ENCODE peak calls at places on chromosomes 13 and 19, in five cellular contexts. J, C, R, O and V are unnamed samples.

GRCh38 chr13:79043208-79043607 is 362.8 kb downstream of the RBM26 start:
- DNase-seq in J (no peak), R (no peak), C (no peak), O (no peak), V (no peak)

GRCh38 chr13:42894765-42895181 is 97.3 kb downstream of the EPSTI1 start:
- DNase-seq in O (peak), C (no peak), J (no peak), R (peak), V (peak)

GRCh38 chr19:46571495-46571894 is 29.6 kb upstream of the CALM3 start:
- DNase-seq in C (no peak), J (no peak), R (peak), O (peak), V (peak)

GRCh38 chr19:4362871-4363545 is 19.6 kb downstream of the MPND start:
- DNase-seq in J (no peak), C (no peak), O (no peak), R (no peak), V (peak)

GRCh38 chr19:48329167-48329891 is 4.0 kb downstream of the EMP3 start:
- DNase-seq in J (no peak), C (no peak), O (peak), R (peak), V (peak)

GRCh38 chr13:39616087-39616694 is 13.2 kb upstream of the LHFPL6 start:
- DNase-seq in O (peak), C (no peak), J (no peak), R (peak), V (peak)

GRCh38 chr19:32576790-32577189 is 4.2 kb upstream of the PDCD5 start:
- DNase-seq in C (no peak), O (no peak), R (no peak), J (no peak), V (no peak)

GRCh38 chr13:67204731-67205130 is 25.4 kb downstream of the PCDH9 start:
- DNase-seq in O (peak), J (no peak), C (no peak), R (no peak), V (no peak)

GRCh38 chr13:110593430-110594130 is 21.8 kb upstream of the NAXD start:
- DNase-seq in R (peak), O (peak), C (no peak), J (no peak), V (peak)

GRCh38 chr19:51739466-51740213 is 12.0 kb downstream of the FPR1 start:
- DNase-seq in O (no peak), R (no peak), J (no peak), C (no peak), V (no peak)

GRCh38 chr13:113291997-113292862 is 4.8 kb upstream of the LAMP1 start:
- DNase-seq in O (peak), R (no peak), C (no peak), J (no peak), V (no peak)

GRCh38 chr19:1253514-1254080 is 5.2 kb downstream of the MIDN start:
- DNase-seq in J (no peak), R (no peak), C (no peak), O (no peak), V (no peak)

GRCh38 chr19:16542894-16543498 is 759 bp upstream of the CHERP start:
- DNase-seq in R (no peak), C (no peak), J (no peak), O (no peak), V (no peak)

GRCh38 chr13:58994077-58994476 is 1169.7 kb downstream of the DIAPH3 start:
- DNase-seq in O (no peak), J (no peak), R (no peak), C (no peak), V (no peak)

GRCh38 chr13:58991826-58992477 is 1171.8 kb downstream of the DIAPH3 start:
- DNase-seq in J (no peak), R (peak), O (no peak), C (no peak), V (no peak)

GRCh38 chr13:58992478-58993042 is 1171.2 kb downstream of the DIAPH3 start:
- DNase-seq in R (no peak), J (no peak), O (no peak), C (no peak), V (no peak)

GRCh38 chr13:58999851-59000250 is 1163.9 kb downstream of the DIAPH3 start:
- DNase-seq in J (no peak), O (no peak), C (no peak), R (no peak), V (no peak)

GRCh38 chr13:58994778-58995177 is 1169.0 kb downstream of the DIAPH3 start:
- DNase-seq in R (no peak), J (no peak), O (no peak), C (no peak), V (no peak)
- TF ChIP-seq CTCF in R (no peak), J (no peak), O (peak), C (no peak), V (no peak)

GRCh38 chr13:73268306-73268705 is 209.5 kb downstream of the KLF5 start:
- DNase-seq in C (no peak), J (peak), O (peak), R (peak), V (peak)
- TF ChIP-seq CTCF in C (no peak), J (no peak), O (no peak), R (no peak), V (no peak)

GRCh38 chr13:109425821-109426689 is 360.3 kb downstream of the IRS2 start:
- DNase-seq in O (no peak), C (no peak), R (no peak), J (no peak), V (no peak)

GRCh38 chr13:109426690-109426990 is 359.7 kb downstream of the IRS2 start:
- DNase-seq in O (peak), R (no peak), J (no peak), C (no peak), V (no peak)

GRCh38 chr13:109428146-109428545 is 358.2 kb downstream of the IRS2 start:
- DNase-seq in C (no peak), O (no peak), R (no peak), J (no peak), V (no peak)

GRCh38 chr13:109427148-109427547 is 359.2 kb downstream of the IRS2 start:
- DNase-seq in C (no peak), O (no peak), R (no peak), J (no peak), V (no peak)

DNA sequence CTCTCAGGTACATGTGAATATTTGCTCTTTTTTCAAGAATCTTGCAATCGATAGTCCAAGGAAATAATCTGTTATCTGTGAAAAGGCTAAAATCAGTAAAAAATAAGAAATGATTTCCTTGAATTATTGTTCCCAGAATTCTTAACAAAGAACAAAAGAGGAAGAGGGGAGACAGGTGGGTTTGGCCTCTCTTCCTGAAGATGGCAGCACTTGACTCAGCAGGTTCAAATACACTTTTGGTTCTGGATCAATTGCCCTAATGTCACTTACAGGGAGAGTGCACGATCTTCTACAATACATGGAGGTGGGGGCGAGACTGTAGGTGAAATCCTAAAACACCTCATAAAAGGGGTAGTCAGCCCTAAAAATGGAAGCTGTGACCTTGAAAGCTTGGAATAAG is 358.7 kb downstream of the IRS2 start:
- DNase-seq in R (no peak), C (no peak), O (no peak), J (no peak), V (no peak)
- TF ChIP-seq CTCF in R (no peak), C (no peak), O (no peak), J (no peak), V (no peak)

DNA sequence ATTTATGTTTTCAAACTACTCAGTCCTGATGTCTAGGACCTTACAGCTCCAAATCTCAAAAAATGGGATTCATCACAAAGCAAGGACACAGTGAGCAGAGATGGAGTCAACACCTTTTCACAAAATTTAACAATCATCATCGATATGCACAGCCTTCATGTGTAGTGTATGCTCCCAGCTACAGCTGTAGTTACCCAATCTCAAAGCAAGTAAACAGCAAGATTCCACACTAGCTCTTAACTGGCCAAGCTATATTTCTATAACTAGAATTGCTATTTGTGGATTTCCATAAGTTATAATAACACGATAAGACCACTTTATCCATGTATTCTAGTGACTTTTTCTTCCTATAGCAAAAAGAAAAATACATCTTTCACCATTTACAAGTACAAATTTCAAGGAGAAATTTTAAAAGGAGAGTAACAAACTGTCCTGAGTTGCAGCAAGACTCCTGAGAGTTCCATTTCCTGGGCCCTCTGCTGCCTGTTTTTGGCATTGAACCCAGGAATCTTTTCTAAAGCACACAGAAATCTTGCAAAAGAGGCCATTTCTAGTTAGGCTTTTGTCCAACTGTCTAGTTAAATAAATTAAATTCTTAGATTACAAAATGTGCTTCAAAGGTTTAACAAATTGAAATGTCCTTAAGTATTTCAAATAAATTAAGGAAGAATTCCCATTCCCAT is 460.6 kb downstream of the FGF14 start:
- DNase-seq in C (no peak), R (no peak), J (no peak), O (peak), V (peak)
- TF ChIP-seq CTCF in C (no peak), R (no peak), J (peak), O (peak), V (peak)

DNA sequence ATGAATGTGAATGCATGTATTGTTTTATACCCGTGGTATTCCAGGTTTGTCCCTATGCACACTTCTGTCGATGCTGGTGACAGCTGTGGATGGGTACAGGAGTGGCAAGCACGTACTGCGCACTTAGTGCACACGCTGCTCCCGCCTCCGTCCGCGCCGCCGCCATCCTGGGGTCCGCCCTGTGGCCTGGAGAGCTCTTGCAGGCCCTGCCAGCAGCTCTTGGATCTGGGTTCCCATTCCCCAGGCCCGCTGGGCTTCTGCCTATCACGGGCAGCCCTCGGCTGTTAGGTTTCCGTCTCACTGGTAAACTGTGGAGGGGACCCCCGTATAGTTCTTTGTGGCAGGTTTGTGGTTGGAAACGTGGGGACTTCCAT is 4.0 kb downstream of the GNA11 start:
- DNase-seq in C (no peak), J (no peak), R (no peak), O (no peak), V (no peak)
- TF ChIP-seq CTCF in C (no peak), J (no peak), R (no peak), O (peak), V (no peak)

GRCh38 chr19:10421240-10421948 is 1.1 kb downstream of the PDE4A start:
- DNase-seq in J (no peak), R (no peak), O (no peak), C (no peak), V (no peak)
- TF ChIP-seq CTCF in J (no peak), R (no peak), O (no peak), C (no peak), V (no peak)

GRCh38 chr19:6393074-6393981 is at the start of gene GTF2F1:
- DNase-seq in O (peak), C (peak), R (peak), J (peak), V (peak)
- TF ChIP-seq CTCF in O (peak), C (peak), R (no peak), J (peak), V (no peak)

GRCh38 chr13:55990631-55991030 is 1150.1 kb upstream of the PRR20A start:
- DNase-seq in O (no peak), C (no peak), J (no peak), R (no peak), V (no peak)
- TF ChIP-seq CTCF in O (no peak), C (no peak), J (no peak), R (no peak), V (no peak)

DNA sequence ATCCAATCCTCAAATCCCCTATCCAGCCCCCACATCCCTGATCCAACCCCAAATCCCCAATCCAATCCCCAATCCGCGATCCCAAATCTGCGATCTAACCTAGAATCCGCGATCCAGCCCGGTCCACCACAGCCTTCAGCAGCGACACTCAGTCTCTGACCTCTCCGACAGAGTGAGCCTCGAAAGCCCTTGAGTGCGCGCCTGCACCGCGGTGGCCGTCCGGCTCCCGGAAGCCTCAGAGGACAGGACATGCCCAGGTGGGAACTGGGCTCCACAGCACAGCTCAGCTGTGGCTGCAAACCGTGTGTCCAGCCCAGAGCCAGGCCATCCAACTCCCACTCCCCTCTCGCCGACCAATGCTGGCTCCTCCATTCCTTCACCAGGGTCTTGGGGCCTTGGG is 48.8 kb upstream of the C1QTNF9B start:
- DNase-seq in C (no peak), R (no peak), J (no peak), O (no peak), V (no peak)
- TF ChIP-seq CTCF in C (no peak), R (no peak), J (no peak), O (no peak), V (no peak)